ENCODE peak calls at places on chromosomes 1 and 21, in seven cellular contexts. One of them, this sample, is unnamed.

GRCh38 chr1:114692947-114693346 is 2.4 kb downstream of the AMPD1 start:
- DNase-seq in cardiac fibroblast: no peak
- DNase-seq in GM12865: no peak
- DNase-seq in prostate gland: no peak
- DNase-seq in AG10803: no peak
- DNase-seq in choroid plexus epithelial cell: no peak
- DNase-seq in neural progenitor cell: no peak
- DNase-seq in this sample: no peak

GRCh38 chr21:15301736-15302135 is 236.9 kb upstream of the NRIP1 start:
- DNase-seq in cardiac fibroblast: no peak
- DNase-seq in GM12865: no peak
- DNase-seq in prostate gland: no peak
- DNase-seq in AG10803: no peak
- DNase-seq in choroid plexus epithelial cell: no peak
- DNase-seq in neural progenitor cell: no peak
- DNase-seq in this sample: no peak

GRCh38 chr1:156923565-156924477 is 3.4 kb downstream of the LRRC71 start:
- DNase-seq in cardiac fibroblast: no peak
- DNase-seq in GM12865: no peak
- DNase-seq in prostate gland: no peak
- DNase-seq in AG10803: no peak
- DNase-seq in choroid plexus epithelial cell: no peak
- DNase-seq in neural progenitor cell: peak; percentile 52
- DNase-seq in this sample: no peak

GRCh38 chr1:88341436-88341835 is 342.6 kb upstream of the PKN2 start:
- DNase-seq in cardiac fibroblast: no peak
- DNase-seq in GM12865: no peak
- DNase-seq in prostate gland: no peak
- DNase-seq in AG10803: no peak
- DNase-seq in choroid plexus epithelial cell: no peak
- DNase-seq in neural progenitor cell: no peak
- DNase-seq in this sample: no peak

GRCh38 chr1:15272009-15272781 is 25.2 kb downstream of the FHAD1 start:
- DNase-seq in cardiac fibroblast: peak; percentile 80
- DNase-seq in GM12865: peak; percentile 71
- DNase-seq in prostate gland: peak; percentile 59
- DNase-seq in AG10803: peak; percentile 59
- DNase-seq in choroid plexus epithelial cell: peak; percentile 82
- DNase-seq in neural progenitor cell: peak; percentile 90
- DNase-seq in this sample: peak; percentile 22

GRCh38 chr1:47223921-47224675 is 7.9 kb downstream of the TAL1 start:
- DNase-seq in cardiac fibroblast: no peak
- DNase-seq in GM12865: no peak
- DNase-seq in prostate gland: no peak
- DNase-seq in AG10803: no peak
- DNase-seq in choroid plexus epithelial cell: no peak
- DNase-seq in neural progenitor cell: no peak
- DNase-seq in this sample: no peak

GRCh38 chr1:67747667-67748066 is 62.7 kb downstream of the GADD45A start:
- DNase-seq in cardiac fibroblast: peak; percentile 76
- DNase-seq in GM12865: no peak
- DNase-seq in prostate gland: no peak
- DNase-seq in AG10803: peak; percentile 92
- DNase-seq in choroid plexus epithelial cell: peak; percentile 74
- DNase-seq in neural progenitor cell: no peak
- DNase-seq in this sample: no peak

GRCh38 chr1:11731719-11732283 is 4.1 kb upstream of the AGTRAP start:
- DNase-seq in cardiac fibroblast: peak; percentile 77
- DNase-seq in GM12865: no peak
- DNase-seq in prostate gland: peak; percentile 77
- DNase-seq in AG10803: peak; percentile 54
- DNase-seq in choroid plexus epithelial cell: peak; percentile 67
- DNase-seq in neural progenitor cell: peak; percentile 71
- DNase-seq in this sample: no peak

GRCh38 chr1:145992958-145993617 is 3.3 kb downstream of the TXNIP start:
- DNase-seq in cardiac fibroblast: no peak
- DNase-seq in GM12865: no peak
- DNase-seq in prostate gland: no peak
- DNase-seq in AG10803: no peak
- DNase-seq in choroid plexus epithelial cell: no peak
- DNase-seq in neural progenitor cell: no peak
- DNase-seq in this sample: no peak

GRCh38 chr1:23449918-23450317 is 25.4 kb upstream of the TCEA3 start:
- DNase-seq in cardiac fibroblast: no peak
- DNase-seq in GM12865: no peak
- DNase-seq in prostate gland: peak; percentile 43
- DNase-seq in AG10803: no peak
- DNase-seq in choroid plexus epithelial cell: no peak
- DNase-seq in neural progenitor cell: no peak
- DNase-seq in this sample: no peak

GRCh38 chr1:46423574-46424240 is 29.6 kb downstream of the FAAH start:
- DNase-seq in cardiac fibroblast: no peak
- DNase-seq in GM12865: no peak
- DNase-seq in prostate gland: no peak
- DNase-seq in AG10803: no peak
- DNase-seq in choroid plexus epithelial cell: no peak
- DNase-seq in neural progenitor cell: no peak
- DNase-seq in this sample: no peak

GRCh38 chr1:201085902-201086735 is 26.1 kb downstream of the CACNA1S start:
- DNase-seq in cardiac fibroblast: peak; percentile 58
- DNase-seq in GM12865: peak; percentile 44
- DNase-seq in prostate gland: peak; percentile 43
- DNase-seq in AG10803: peak; percentile 45
- DNase-seq in choroid plexus epithelial cell: peak; percentile 64
- DNase-seq in neural progenitor cell: peak; percentile 80
- DNase-seq in this sample: no peak

GRCh38 chr1:51329443-51330325 is 678 bp downstream of the TTC39A start:
- DNase-seq in cardiac fibroblast: no peak
- DNase-seq in GM12865: no peak
- DNase-seq in prostate gland: peak; percentile 86
- DNase-seq in AG10803: no peak
- DNase-seq in choroid plexus epithelial cell: no peak
- DNase-seq in neural progenitor cell: no peak
- DNase-seq in this sample: peak; percentile 96

GRCh38 chr1:56065729-56066128 is 513.6 kb downstream of the PLPP3 start:
- DNase-seq in cardiac fibroblast: peak; percentile 34
- DNase-seq in GM12865: no peak
- DNase-seq in prostate gland: no peak
- DNase-seq in AG10803: peak; percentile 84
- DNase-seq in choroid plexus epithelial cell: peak; percentile 41
- DNase-seq in neural progenitor cell: no peak
- DNase-seq in this sample: no peak

GRCh38 chr1:117630423-117630998 is 24.7 kb downstream of the TENT5C start:
- DNase-seq in cardiac fibroblast: no peak
- DNase-seq in GM12865: no peak
- DNase-seq in prostate gland: no peak
- DNase-seq in AG10803: no peak
- DNase-seq in choroid plexus epithelial cell: no peak
- DNase-seq in neural progenitor cell: no peak
- DNase-seq in this sample: no peak

GRCh38 chr1:64318428-64318827 is 115.0 kb downstream of the UBE2U start:
- DNase-seq in cardiac fibroblast: no peak
- DNase-seq in GM12865: no peak
- DNase-seq in prostate gland: no peak
- DNase-seq in AG10803: peak; percentile 25
- DNase-seq in choroid plexus epithelial cell: no peak
- DNase-seq in neural progenitor cell: no peak
- DNase-seq in this sample: no peak

GRCh38 chr1:13926556-13926955 is 226.6 kb downstream of the PRDM2 start:
- DNase-seq in cardiac fibroblast: no peak
- DNase-seq in GM12865: no peak
- DNase-seq in prostate gland: no peak
- DNase-seq in AG10803: no peak
- DNase-seq in choroid plexus epithelial cell: no peak
- DNase-seq in neural progenitor cell: no peak
- DNase-seq in this sample: no peak

GRCh38 chr1:89934441-89934840 is 60.5 kb upstream of the ZNF326 start:
- DNase-seq in cardiac fibroblast: no peak
- DNase-seq in GM12865: no peak
- DNase-seq in prostate gland: no peak
- DNase-seq in AG10803: no peak
- DNase-seq in choroid plexus epithelial cell: no peak
- DNase-seq in neural progenitor cell: no peak
- DNase-seq in this sample: no peak

GRCh38 chr1:174021611-174022079 is 512 bp downstream of the RC3H1 start:
- DNase-seq in cardiac fibroblast: peak; percentile 58
- DNase-seq in GM12865: peak; percentile 53
- DNase-seq in prostate gland: peak; percentile 34
- DNase-seq in AG10803: peak; percentile 55
- DNase-seq in choroid plexus epithelial cell: peak; percentile 57
- DNase-seq in neural progenitor cell: peak; percentile 82
- DNase-seq in this sample: no peak

GRCh38 chr1:25619101-25619890 is 2.7 kb downstream of the MAN1C1 start:
- DNase-seq in cardiac fibroblast: peak; percentile 48
- DNase-seq in GM12865: peak; percentile 38
- DNase-seq in prostate gland: no peak
- DNase-seq in AG10803: no peak
- DNase-seq in choroid plexus epithelial cell: peak; percentile 39
- DNase-seq in neural progenitor cell: peak; percentile 89
- DNase-seq in this sample: no peak

GRCh38 chr1:63701187-63701586 is 72.6 kb upstream of the ROR1 start:
- DNase-seq in cardiac fibroblast: no peak
- DNase-seq in GM12865: no peak
- DNase-seq in prostate gland: no peak
- DNase-seq in AG10803: no peak
- DNase-seq in choroid plexus epithelial cell: no peak
- DNase-seq in neural progenitor cell: no peak
- DNase-seq in this sample: peak; percentile 67

DNA sequence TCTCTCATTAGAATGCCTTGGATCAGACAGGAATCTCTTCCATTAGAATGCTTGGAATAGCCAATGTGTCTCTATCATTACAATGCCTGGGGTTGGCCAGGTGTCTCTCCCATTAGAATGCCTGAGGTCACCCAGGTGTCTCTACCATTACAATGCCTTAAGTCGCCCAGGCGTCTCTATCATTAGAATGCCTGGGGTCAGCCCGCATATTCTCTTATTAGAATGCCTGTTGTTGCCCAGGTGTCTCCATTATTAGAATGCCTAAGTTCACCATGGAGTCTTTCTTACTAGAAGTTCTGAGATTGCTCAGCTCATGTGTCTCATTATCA is 60.2 kb downstream of the RNF187 start:
- DNase-seq in cardiac fibroblast: no peak
- DNase-seq in GM12865: no peak
- DNase-seq in prostate gland: no peak
- DNase-seq in AG10803: no peak
- DNase-seq in choroid plexus epithelial cell: no peak
- DNase-seq in neural progenitor cell: no peak
- DNase-seq in this sample: no peak
- TF ChIP-seq CTCF in cardiac fibroblast: no peak
- TF ChIP-seq CTCF in GM12865: no peak
- TF ChIP-seq CTCF in prostate gland: no peak
- TF ChIP-seq CTCF in AG10803: no peak
- TF ChIP-seq CTCF in choroid plexus epithelial cell: no peak
- TF ChIP-seq CTCF in neural progenitor cell: no peak
- TF ChIP-seq CTCF in this sample: no peak

DNA sequence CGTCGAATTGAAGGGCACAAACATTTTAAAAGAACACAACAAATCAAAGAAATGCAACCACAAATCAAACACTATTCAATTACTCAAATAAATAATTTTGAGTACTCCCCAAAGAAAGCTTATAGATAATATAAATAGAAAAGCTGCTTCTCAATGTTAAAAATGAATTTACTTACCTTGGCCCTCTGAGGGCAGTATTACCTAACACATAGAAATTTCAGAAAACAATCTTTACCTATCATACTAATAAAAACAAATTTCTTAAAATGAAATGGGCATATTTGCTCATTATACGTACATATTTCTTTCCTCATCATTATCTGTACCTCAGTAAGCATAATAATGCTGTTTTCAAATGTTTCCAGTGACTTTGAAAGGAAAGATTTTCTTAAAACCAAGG is 141.8 kb downstream of the AKT3 start:
- DNase-seq in cardiac fibroblast: peak; percentile 48
- DNase-seq in GM12865: peak; percentile 12
- DNase-seq in prostate gland: no peak
- DNase-seq in AG10803: no peak
- DNase-seq in choroid plexus epithelial cell: peak; percentile 42
- DNase-seq in neural progenitor cell: no peak
- DNase-seq in this sample: no peak
- TF ChIP-seq CTCF in cardiac fibroblast: no peak
- TF ChIP-seq CTCF in GM12865: peak; percentile 12
- TF ChIP-seq CTCF in prostate gland: peak; percentile 24
- TF ChIP-seq CTCF in AG10803: peak; percentile 37
- TF ChIP-seq CTCF in choroid plexus epithelial cell: peak; percentile 31
- TF ChIP-seq CTCF in neural progenitor cell: peak; percentile 42
- TF ChIP-seq CTCF in this sample: peak; percentile 37

GRCh38 chr21:31986035-31986856 is 113.4 kb downstream of the HUNK start:
- DNase-seq in cardiac fibroblast: no peak
- DNase-seq in GM12865: no peak
- DNase-seq in prostate gland: no peak
- DNase-seq in AG10803: no peak
- DNase-seq in choroid plexus epithelial cell: no peak
- DNase-seq in neural progenitor cell: no peak
- DNase-seq in this sample: no peak

GRCh38 chr21:31977816-31978215 is 105.0 kb downstream of the HUNK start:
- DNase-seq in cardiac fibroblast: no peak
- DNase-seq in GM12865: no peak
- DNase-seq in prostate gland: no peak
- DNase-seq in AG10803: no peak
- DNase-seq in choroid plexus epithelial cell: no peak
- DNase-seq in neural progenitor cell: no peak
- DNase-seq in this sample: no peak

GRCh38 chr21:31985398-31985797 is 112.6 kb downstream of the HUNK start:
- DNase-seq in cardiac fibroblast: no peak
- DNase-seq in GM12865: no peak
- DNase-seq in prostate gland: no peak
- DNase-seq in AG10803: no peak
- DNase-seq in choroid plexus epithelial cell: no peak
- DNase-seq in neural progenitor cell: no peak
- DNase-seq in this sample: no peak

GRCh38 chr21:31987696-31988095 is 114.9 kb downstream of the HUNK start:
- DNase-seq in cardiac fibroblast: no peak
- DNase-seq in GM12865: no peak
- DNase-seq in prostate gland: no peak
- DNase-seq in AG10803: no peak
- DNase-seq in choroid plexus epithelial cell: no peak
- DNase-seq in neural progenitor cell: no peak
- DNase-seq in this sample: no peak

GRCh38 chr21:31983120-31983519 is 110.3 kb downstream of the HUNK start:
- DNase-seq in cardiac fibroblast: no peak
- DNase-seq in GM12865: no peak
- DNase-seq in prostate gland: no peak
- DNase-seq in AG10803: no peak
- DNase-seq in choroid plexus epithelial cell: no peak
- DNase-seq in neural progenitor cell: no peak
- DNase-seq in this sample: no peak
- TF ChIP-seq CTCF in cardiac fibroblast: no peak
- TF ChIP-seq CTCF in GM12865: no peak
- TF ChIP-seq CTCF in prostate gland: no peak
- TF ChIP-seq CTCF in AG10803: no peak
- TF ChIP-seq CTCF in choroid plexus epithelial cell: no peak
- TF ChIP-seq CTCF in neural progenitor cell: no peak
- TF ChIP-seq CTCF in this sample: no peak

DNA sequence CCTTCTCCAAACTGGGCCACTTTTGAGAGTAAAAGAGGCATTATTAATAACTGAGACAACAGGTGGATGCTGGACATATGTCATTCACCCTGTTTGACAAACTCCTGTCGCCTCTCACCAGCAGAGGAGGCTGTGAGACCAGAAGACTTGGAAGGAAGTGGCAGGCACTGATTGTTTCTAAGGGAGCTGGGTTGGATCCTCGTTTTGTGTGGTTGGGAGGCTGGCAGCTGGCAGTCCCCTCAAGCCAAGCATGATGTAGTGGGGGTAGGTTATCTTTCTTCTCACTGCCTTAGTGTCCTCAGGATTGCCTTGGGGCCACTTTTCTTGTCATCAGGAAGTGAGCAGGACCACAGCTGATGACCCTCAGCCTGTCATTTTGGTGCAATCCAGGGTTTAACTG is 86.5 kb upstream of the KCNJ15 start:
- DNase-seq in cardiac fibroblast: peak; percentile 45
- DNase-seq in GM12865: peak; percentile 29
- DNase-seq in prostate gland: peak; percentile 11
- DNase-seq in AG10803: peak; percentile 64
- DNase-seq in choroid plexus epithelial cell: peak; percentile 38
- DNase-seq in neural progenitor cell: peak; percentile 59
- DNase-seq in this sample: no peak
- TF ChIP-seq CTCF in cardiac fibroblast: peak; percentile 65
- TF ChIP-seq CTCF in GM12865: peak; percentile 66
- TF ChIP-seq CTCF in prostate gland: peak; percentile 56
- TF ChIP-seq CTCF in AG10803: peak; percentile 79
- TF ChIP-seq CTCF in choroid plexus epithelial cell: peak; percentile 56
- TF ChIP-seq CTCF in neural progenitor cell: peak; percentile 56
- TF ChIP-seq CTCF in this sample: peak; percentile 78

This sample was measured in LNCaP clone FGC.